ENCODE peak calls at places on chromosomes 5 and 9, in five cellular contexts. L, U, I, O and F are unnamed samples.
A peak's percentile ranks its signal among the peaks of the same experiment; 100 is the strongest.

GRCh38 chr9:134548185-134548584 is 93.4 kb upstream of the COL5A1 start:
- DNase-seq in L (no peak), I (peak; percentile 1), U (peak; percentile 51), O (no peak), F (no peak)

GRCh38 chr9:84271004-84271886 is 69.3 kb downstream of the SLC28A3 start:
- DNase-seq in U (no peak), I (peak; percentile 41), O (no peak), L (peak; percentile 16), F (peak; percentile 34)

GRCh38 chr5:41213340-41213739 is at the start of gene C6:
- DNase-seq in U (no peak), L (no peak), I (no peak), O (no peak), F (no peak)

GRCh38 chr5:68037541-68037940 is 178.0 kb upstream of the PIK3R1 start:
- DNase-seq in O (no peak), L (no peak), U (no peak), I (no peak), F (peak; percentile 7)

GRCh38 chr9:89710689-89711088 is 105.9 kb downstream of the GADD45G start:
- DNase-seq in I (no peak), L (no peak), O (no peak), U (no peak), F (peak; percentile 21)

GRCh38 chr5:100691545-100691944 is 156.4 kb downstream of the FAM174A start:
- DNase-seq in L (no peak), I (no peak), U (no peak), O (no peak), F (peak; percentile 65)

GRCh38 chr5:125481506-125482455 is 735.3 kb upstream of the ZNF608 start:
- DNase-seq in O (no peak), U (no peak), L (no peak), I (no peak), F (no peak)

GRCh38 chr5:172450861-172451695 is 3.2 kb downstream of the SH3PXD2B start:
- DNase-seq in I (no peak), L (no peak), O (no peak), U (peak; percentile 77), F (no peak)

GRCh38 chr5:161105563-161105962 is 253.6 kb upstream of the ATP10B start:
- DNase-seq in I (no peak), L (no peak), U (no peak), O (no peak), F (no peak)

GRCh38 chr5:68196876-68197275 is 18.7 kb upstream of the PIK3R1 start:
- DNase-seq in U (no peak), O (no peak), I (no peak), L (peak; percentile 34), F (no peak)

GRCh38 chr5:75847561-75848021 is 130.4 kb upstream of the POC5 start:
- DNase-seq in I (no peak), O (no peak), U (no peak), L (no peak), F (no peak)

GRCh38 chr9:133897675-133898074 is 94.4 kb downstream of the VAV2 start:
- DNase-seq in I (no peak), L (no peak), U (no peak), O (no peak), F (no peak)

GRCh38 chr5:174425964-174426290 is 298.5 kb upstream of the MSX2 start:
- DNase-seq in O (no peak), U (no peak), L (no peak), I (no peak), F (no peak)

GRCh38 chr5:134141346-134142050 is 27.0 kb downstream of the TCF7 start:
- DNase-seq in O (no peak), U (no peak), I (no peak), L (no peak), F (no peak)

GRCh38 chr5:74641778-74642542 is 1.4 kb upstream of the ENC1 start:
- DNase-seq in U (no peak), L (peak; percentile 59), O (peak; percentile 51), I (peak; percentile 22), F (peak; percentile 81)

GRCh38 chr5:138803935-138804334 is 50.7 kb downstream of the CTNNA1 start:
- DNase-seq in U (no peak), I (no peak), O (no peak), L (no peak), F (no peak)

GRCh38 chr9:124359426-124359825 is 55.8 kb downstream of the PSMB7 start:
- DNase-seq in I (no peak), O (no peak), L (no peak), U (no peak), F (no peak)

GRCh38 chr5:53934126-53934856 is 373.9 kb downstream of the NDUFS4 start:
- DNase-seq in O (no peak), U (no peak), I (no peak), L (no peak), F (peak; percentile 15)

GRCh38 chr9:12818431-12819000 is 43.7 kb downstream of the LURAP1L start:
- DNase-seq in I (no peak), L (no peak), U (peak; percentile 50), O (peak; percentile 54), F (peak; percentile 28)

GRCh38 chr9:87382902-87383301 is 114.8 kb upstream of the DAPK1 start:
- DNase-seq in I (no peak), O (no peak), L (no peak), U (no peak), F (peak; percentile 72)

GRCh38 chr5:156824800-156825199 is 25.3 kb upstream of the PPP1R2B start:
- DNase-seq in U (no peak), O (no peak), L (peak; percentile 27), I (no peak), F (peak; percentile 12)

GRCh38 chr5:98771389-98772109 is 1.9 kb upstream of the RGMB start:
- DNase-seq in I (no peak), U (no peak), L (peak; percentile 81), O (peak; percentile 70), F (peak; percentile 87)

GRCh38 chr9:12813960-12814876 is 39.4 kb downstream of the LURAP1L start:
- DNase-seq in O (peak; percentile 50), I (no peak), U (peak; percentile 57), L (peak; percentile 15), F (peak; percentile 100)

GRCh38 chr5:171421331-171422262 is 2.1 kb downstream of the FGF18 start:
- DNase-seq in U (no peak), I (no peak), L (no peak), O (no peak), F (no peak)

GRCh38 chr5:82513739-82514138 is 235.6 kb upstream of the RPS23 start:
- DNase-seq in I (no peak), L (no peak), O (no peak), U (no peak), F (no peak)

GRCh38 chr5:121596882-121597281 is 254.8 kb upstream of the FTMT start:
- DNase-seq in I (no peak), L (no peak), U (no peak), O (no peak), F (no peak)

GRCh38 chr5:66882592-66883227 is 286.5 kb downstream of the MAST4 start:
- DNase-seq in L (no peak), I (no peak), O (no peak), U (no peak), F (peak; percentile 95)

GRCh38 chr5:57816108-57816507 is 333.5 kb upstream of the ACTBL2 start:
- DNase-seq in L (no peak), U (no peak), O (no peak), I (no peak), F (peak; percentile 99)

GRCh38 chr9:125510980-125511379 is 196.0 kb downstream of the MAPKAP1 start:
- DNase-seq in O (no peak), U (no peak), I (no peak), L (no peak), F (no peak)

DNA sequence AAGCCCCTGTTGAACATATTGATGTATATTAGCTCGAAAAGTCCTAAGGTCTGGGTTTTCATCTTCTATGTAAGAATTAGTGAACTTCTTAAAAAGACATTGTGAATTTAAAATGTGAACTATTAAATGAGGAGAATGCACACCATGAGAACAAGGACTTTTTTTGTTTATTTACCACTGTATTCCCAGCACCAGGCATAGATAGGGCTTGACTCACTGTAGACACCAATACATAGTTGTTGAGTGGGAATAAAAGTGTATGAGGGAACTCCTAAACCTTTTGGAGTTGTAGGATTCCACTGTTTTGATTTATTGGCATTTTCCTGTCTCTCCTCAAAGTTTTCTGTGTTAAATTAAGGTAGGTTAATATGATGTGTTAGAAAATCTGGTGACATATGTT is 40.3 kb downstream of the NNT start:
- DNase-seq in L (no peak), U (no peak), I (no peak), O (no peak), F (no peak)
- H3K36me3 ChIP-seq in L (peaks cover 12% of the 10 kb centered on the region), U (no peaks in the 10 kb centered on the region), I (peaks cover 37% of the 10 kb centered on the region), O (peaks cover 6% of the 10 kb centered on the region), F (no peaks in the 10 kb centered on the region)

DNA sequence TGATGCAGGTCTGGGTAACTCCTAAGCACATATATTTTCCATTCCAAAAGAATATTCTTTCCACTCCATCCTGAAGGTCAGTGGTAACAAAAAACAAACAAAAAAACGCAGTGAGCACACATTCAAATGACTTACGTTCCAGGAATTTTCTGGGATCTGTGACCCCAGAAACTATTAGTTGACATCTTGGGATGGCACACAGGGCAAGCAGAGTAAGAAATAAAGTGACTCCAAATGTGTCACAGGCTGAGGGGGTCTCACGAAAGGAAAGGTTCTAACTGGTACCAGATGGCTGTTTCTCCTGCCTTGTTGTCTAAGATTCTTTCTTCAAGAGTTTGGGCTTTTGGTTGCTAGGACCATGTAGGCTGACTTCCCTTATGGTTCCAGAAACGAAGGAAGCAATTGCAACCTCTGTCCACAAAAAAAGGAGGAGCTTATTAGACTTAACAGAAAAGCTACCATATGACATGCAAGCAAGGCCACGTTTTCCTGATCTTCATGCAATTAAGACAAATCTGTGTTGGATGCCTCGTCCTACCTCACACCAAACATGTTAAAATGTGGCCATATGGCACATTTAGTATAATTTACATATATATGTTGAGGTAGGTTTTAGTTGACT is 32.7 kb downstream of the PTGS1 start:
- DNase-seq in O (no peak), I (no peak), L (no peak), U (no peak), F (no peak)
- H3K27me3 ChIP-seq in O (no peaks in the 10 kb centered on the region), I (peaks cover 22% of the 10 kb centered on the region), L (no peaks in the 10 kb centered on the region), U (no peaks in the 10 kb centered on the region), F (no peaks in the 10 kb centered on the region)

DNA sequence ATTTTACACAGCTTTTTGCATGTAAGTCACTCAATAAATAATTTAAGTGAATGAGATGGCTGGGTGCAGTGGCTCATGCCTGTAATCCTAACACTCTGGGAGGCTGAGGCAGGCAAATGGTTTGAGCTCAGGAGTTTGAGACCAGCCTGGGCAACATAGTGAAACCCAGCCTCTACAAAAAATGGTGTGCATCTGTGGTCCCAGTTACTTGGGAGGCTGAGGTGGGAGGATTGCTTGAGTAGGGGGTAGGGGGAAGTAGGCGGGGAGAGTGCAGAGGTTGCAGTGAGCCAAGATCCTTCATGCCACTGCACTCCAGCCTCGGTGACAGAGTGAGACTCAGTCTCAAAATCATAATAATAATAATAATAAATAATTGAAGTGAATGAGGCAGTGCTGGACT is 10.2 kb downstream of the KLF9 start:
- DNase-seq in I (no peak), U (no peak), L (no peak), O (no peak), F (no peak)
- H3K4me3 ChIP-seq in I (peak overlapping the region; percentile 88), U (no peak overlapping the region), L (no peak overlapping the region), O (no peak overlapping the region), F (no peak overlapping the region)

GRCh38 chr9:137953683-137954438 is 76.3 kb downstream of the CACNA1B start:
- DNase-seq in U (no peak), I (no peak), O (no peak), L (no peak), F (no peak)

GRCh38 chr9:137955586-137955985 is 78.0 kb downstream of the CACNA1B start:
- DNase-seq in L (no peak), O (no peak), I (no peak), U (no peak), F (no peak)

GRCh38 chr9:137955224-137955570 is 77.6 kb downstream of the CACNA1B start:
- DNase-seq in L (no peak), O (no peak), U (no peak), I (no peak), F (no peak)

GRCh38 chr9:137956039-137956438 is 78.5 kb downstream of the CACNA1B start:
- DNase-seq in O (no peak), L (no peak), U (no peak), I (no peak), F (no peak)

GRCh38 chr9:137956688-137957385 is 79.3 kb downstream of the CACNA1B start:
- DNase-seq in I (no peak), O (no peak), L (no peak), U (no peak), F (no peak)
- H3K36me3 ChIP-seq in I (no peaks in the 10 kb centered on the region), O (no peaks in the 10 kb centered on the region), L (no peaks in the 10 kb centered on the region), U (no peaks in the 10 kb centered on the region), F (no peaks in the 10 kb centered on the region)